ENCODE peak calls at places on chromosomes 11 and 22, in five cellular contexts. W is astrocyte; M is CD8-positive, alpha-beta memory T cell; S is cortex of kidney; Y is left colon. F is an unnamed sample.

GRCh38 chr22:44180706-44181032 is at the start of gene PARVG:
- DNase-seq in W (no peak), M (peak), S (no peak), Y (no peak), F (no peak)

GRCh38 chr11:120648706-120649250 is 137.2 kb downstream of the GRIK4 start:
- DNase-seq in W (no peak), M (no peak), S (no peak), Y (no peak), F (no peak)

GRCh38 chr11:48054994-48055291 is 74.6 kb downstream of the PTPRJ start:
- DNase-seq in W (no peak), M (no peak), S (no peak), Y (no peak), F (no peak)

GRCh38 chr11:68037481-68038225 is 1.2 kb upstream of the TCIRG1 start:
- DNase-seq in W (no peak), M (no peak), S (no peak), Y (peak), F (no peak)

GRCh38 chr11:58613228-58613627 is 9.2 kb upstream of the CNTF start:
- DNase-seq in W (no peak), M (no peak), S (no peak), Y (no peak), F (no peak)

GRCh38 chr11:120235024-120235628 is 4.8 kb upstream of the POU2F3 start:
- DNase-seq in W (no peak), M (peak), S (no peak), Y (peak), F (peak)

GRCh38 chr11:112715091-112715490 is 246.1 kb upstream of the NCAM1 start:
- DNase-seq in W (no peak), M (no peak), S (no peak), Y (no peak), F (no peak)

GRCh38 chr22:46900549-46900948 is 138.1 kb downstream of the TBC1D22A start:
- DNase-seq in W (no peak), M (no peak), S (no peak), Y (no peak), F (no peak)

GRCh38 chr11:134401825-134402809 is 9.9 kb downstream of the B3GAT1 start:
- DNase-seq in W (no peak), M (no peak), S (no peak), Y (no peak), F (no peak)

GRCh38 chr22:19454156-19454555 is 6.6 kb upstream of the C22orf39 start:
- DNase-seq in W (no peak), M (no peak), S (no peak), Y (no peak), F (no peak)

GRCh38 chr11:65556470-65557279 is 1.5 kb downstream of the LTBP3 start:
- DNase-seq in W (no peak), M (no peak), S (no peak), Y (no peak), F (no peak)

GRCh38 chr11:62732830-62733229 is 4.5 kb downstream of the TTC9C start:
- DNase-seq in W (no peak), M (peak), S (no peak), Y (no peak), F (peak)

GRCh38 chr11:75635009-75635909 is 33.6 kb downstream of the MAP6 start:
- DNase-seq in W (peak), M (no peak), S (no peak), Y (peak), F (no peak)

GRCh38 chr11:113937918-113938317 is 33.3 kb downstream of the HTR3B start:
- DNase-seq in W (no peak), M (no peak), S (no peak), Y (no peak), F (no peak)

GRCh38 chr11:83355406-83355805 is 69.2 kb upstream of the CCDC90B start:
- DNase-seq in W (no peak), M (no peak), S (no peak), Y (no peak), F (no peak)

GRCh38 chr22:33569547-33569946 is 350.7 kb downstream of the LARGE1 start:
- DNase-seq in W (no peak), M (no peak), S (no peak), Y (no peak), F (no peak)

GRCh38 chr11:8338138-8338537 is 74.5 kb upstream of the LMO1 start:
- DNase-seq in W (no peak), M (no peak), S (no peak), Y (peak), F (peak)

GRCh38 chr11:118605116-118605867 is 2.1 kb upstream of the PHLDB1 start:
- DNase-seq in W (peak), M (no peak), S (no peak), Y (peak), F (no peak)

GRCh38 chr11:123308077-123308476 is 113.0 kb upstream of the CLMP start:
- DNase-seq in W (peak), M (no peak), S (no peak), Y (no peak), F (no peak)

GRCh38 chr22:37283393-37283937 is 1.2 kb downstream of the CYTH4 start:
- DNase-seq in W (no peak), M (peak), S (no peak), Y (peak), F (no peak)

GRCh38 chr11:112159098-112159761 is 4.7 kb downstream of the IL18 start:
- DNase-seq in W (no peak), M (no peak), S (no peak), Y (no peak), F (no peak)

GRCh38 chr11:9739108-9739507 is 75.2 kb downstream of the SWAP70 start:
- DNase-seq in W (no peak), M (no peak), S (no peak), Y (no peak), F (no peak)